ENCODE peak calls at places on chromosomes 16 and 17, in seven cellular contexts. B is KBM-7; Q is effector CD8-positive, alpha-beta T cell; E is progenitor cell of endocrine pancreas; Y is Karpas-422; I is caudate nucleus; S is nephron progenitor cell. G is an unnamed sample.

GRCh38 chr16:10325783-10326543 is 59.9 kb upstream of the ATF7IP2 start:
- DNase-seq in B (peak; percentile 19), Q (no peak), E (no peak), Y (no peak), I (no peak), S (no peak), G (no peak)

GRCh38 chr16:75621170-75621477 is 2.0 kb downstream of the ADAT1 start:
- DNase-seq in B (peak; percentile 71), Q (no peak), E (no peak), Y (peak; percentile 56), I (no peak), S (no peak), G (peak; percentile 72)

GRCh38 chr17:74394977-74395376 is 27.7 kb downstream of the GPR142 start:
- DNase-seq in B (no peak), Q (no peak), E (no peak), Y (no peak), I (no peak), S (no peak), G (no peak)

GRCh38 chr16:4136229-4136813 is 20.1 kb upstream of the ADCY9 start:
- DNase-seq in B (no peak), Q (no peak), E (peak; percentile 14), Y (no peak), I (no peak), S (no peak), G (peak; percentile 25)

GRCh38 chr17:82283208-82283749 is 9.8 kb upstream of the CSNK1D start:
- DNase-seq in B (no peak), Q (no peak), E (no peak), Y (peak; percentile 42), I (no peak), S (no peak), G (peak; percentile 84)

GRCh38 chr16:68644715-68645493 is at the start of gene CDH3:
- DNase-seq in B (peak; percentile 83), Q (no peak), E (peak; percentile 85), Y (peak; percentile 48), I (no peak), S (peak; percentile 60), G (peak; percentile 64)

GRCh38 chr16:84595052-84595481 is 22.8 kb downstream of the COTL1 start:
- DNase-seq in B (no peak), Q (no peak), E (no peak), Y (no peak), I (no peak), S (no peak), G (no peak)

GRCh38 chr16:81695431-81695890 is 83.6 kb upstream of the PLCG2 start:
- DNase-seq in B (no peak), Q (no peak), E (no peak), Y (no peak), I (no peak), S (no peak), G (no peak)

GRCh38 chr16:10988164-10988803 is 43.9 kb downstream of the CLEC16A start:
- DNase-seq in B (peak; percentile 28), Q (no peak), E (no peak), Y (peak; percentile 63), I (no peak), S (no peak), G (peak; percentile 27)

GRCh38 chr17:50779747-50780363 is 12.5 kb upstream of the ANKRD40CL start:
- DNase-seq in B (no peak), Q (peak; percentile 17), E (no peak), Y (peak; percentile 20), I (no peak), S (no peak), G (no peak)

GRCh38 chr17:30716461-30717289 is 107.8 kb downstream of the CRLF3 start:
- DNase-seq in B (peak; percentile 47), Q (no peak), E (no peak), Y (peak; percentile 65), I (no peak), S (no peak), G (peak; percentile 26)

GRCh38 chr16:74563828-74564263 is 43.1 kb downstream of the GLG1 start:
- DNase-seq in B (peak; percentile 27), Q (no peak), E (no peak), Y (no peak), I (no peak), S (no peak), G (peak; percentile 67)

GRCh38 chr17:80010283-80010858 is 25.3 kb downstream of the TBC1D16 start:
- DNase-seq in B (no peak), Q (no peak), E (no peak), Y (no peak), I (no peak), S (no peak), G (no peak)

G was measured in GM23248.